ENCODE peak calls at places on chromosomes 5 and 9, in nine cellular contexts. U is brain microvascular endothelial cell; V is Ammon's horn; D is uterus; A is GM12865; R is stimulated activated CD4-positive, alpha-beta T cell treated with anti-CD3 and anti-CD28 coated beads, Interleukin-1b, Interleukin-23, amount 100 ng/mL, for 24 hours; T is activated naive CD8-positive, alpha-beta T cell treated with anti-CD3 and anti-CD28 coated beads, Interleukin-2, amount 10 ng/mL, durations not matched to agents 7 days and 5 days; I is mucosa of descending colon; M is left ventricle myocardium superior. O is an unnamed sample.

GRCh38 chr5:54881286-54882005 is 103.9 kb downstream of the ESM1 start:
- DNase-seq in T (no peak), M (no peak), I (no peak), V (no peak), R (no peak), D (no peak), U (no peak), A (no peak), O (no peak)

GRCh38 chr9:13841801-13842462 is 472.0 kb downstream of the NFIB start:
- DNase-seq in R (no peak), D (no peak), U (no peak), V (no peak), T (no peak), A (no peak), M (peak), I (no peak), O (no peak)

GRCh38 chr9:18632624-18633407 is 158.9 kb downstream of the ADAMTSL1 start:
- DNase-seq in D (peak), A (no peak), U (peak), R (no peak), M (no peak), I (no peak), T (no peak), V (no peak), O (no peak)

GRCh38 chr5:565782-566445 is 41.7 kb upstream of the SLC9A3 start:
- DNase-seq in T (no peak), U (no peak), V (no peak), A (no peak), M (no peak), R (no peak), I (no peak), D (no peak), O (no peak)

GRCh38 chr9:96086936-96087582 is 211.6 kb downstream of the ERCC6L2 start:
- DNase-seq in I (no peak), D (no peak), M (no peak), R (no peak), T (no peak), V (no peak), A (no peak), U (no peak), O (no peak)

GRCh38 chr9:114097613-114098020 is 1.5 kb downstream of the KIF12 start:
- DNase-seq in A (no peak), V (no peak), D (peak), I (peak), M (peak), U (no peak), R (no peak), T (no peak), O (no peak)

GRCh38 chr9:91383577-91383976 is 21.9 kb upstream of the AUH start:
- DNase-seq in I (no peak), U (no peak), M (no peak), A (no peak), V (no peak), T (no peak), D (no peak), R (no peak), O (no peak)

GRCh38 chr9:132182609-132183073 is 20.8 kb downstream of the NTNG2 start:
- DNase-seq in R (no peak), V (peak), A (no peak), M (no peak), U (no peak), I (no peak), D (peak), T (no peak), O (no peak)

GRCh38 chr9:86767373-86767772 is 179.9 kb downstream of the GAS1 start:
- DNase-seq in T (no peak), U (no peak), A (no peak), I (no peak), R (no peak), V (no peak), D (no peak), M (no peak), O (no peak)

GRCh38 chr5:94245608-94246007 is 372.8 kb downstream of the KIAA0825 start:
- DNase-seq in V (no peak), M (no peak), A (no peak), T (no peak), D (no peak), I (no peak), U (no peak), R (no peak), O (no peak)

GRCh38 chr5:131521252-131521651 is 113.8 kb downstream of the RAPGEF6 start:
- DNase-seq in A (no peak), V (no peak), D (no peak), R (no peak), M (no peak), I (no peak), T (no peak), U (peak), O (no peak)

GRCh38 chr9:84669008-84669292 is 579 bp upstream of the NTRK2 start:
- DNase-seq in M (no peak), T (no peak), V (no peak), U (no peak), I (no peak), R (no peak), D (no peak), A (no peak), O (no peak)

GRCh38 chr9:88947581-88948573 is 43.4 kb upstream of the S1PR3 start:
- DNase-seq in A (no peak), U (no peak), D (no peak), M (no peak), V (no peak), I (no peak), R (no peak), T (no peak), O (no peak)

GRCh38 chr9:113622600-113623400 is 159.3 kb downstream of the RGS3 start:
- DNase-seq in M (no peak), T (no peak), A (peak), U (peak), D (no peak), I (no peak), V (no peak), R (peak), O (peak)

GRCh38 chr5:153777681-153778080 is 261.0 kb downstream of the FAM114A2 start:
- DNase-seq in U (no peak), R (no peak), I (no peak), D (no peak), T (no peak), V (peak), A (no peak), M (no peak), O (no peak)

GRCh38 chr5:80871541-80871961 is 88.6 kb upstream of the RASGRF2 start:
- DNase-seq in V (peak), U (peak), M (no peak), R (peak), I (no peak), A (no peak), D (no peak), T (no peak), O (no peak)

GRCh38 chr5:136132087-136132486 is 558 bp upstream of the SMAD5 start:
- DNase-seq in M (peak), U (no peak), A (peak), V (peak), D (peak), T (peak), I (peak), R (no peak), O (no peak)